ENCODE peak calls at places on chromosomes 1 and 21, in four cellular contexts. B, G, W and V are unnamed samples.

GRCh38 chr1:228306275-228307217 is 98.7 kb downstream of the OBSCN start:
- DNase-seq in B (no peak), G (no peak), W (no peak), V (no peak)

GRCh38 chr1:153985984-153986761 is at the start of gene RAB13:
- DNase-seq in B (peak), G (peak), W (no peak), V (peak)

GRCh38 chr1:242086093-242086492 is 87.2 kb upstream of the MAP1LC3C start:
- DNase-seq in B (no peak), G (no peak), W (no peak), V (no peak)

GRCh38 chr21:42525676-42526378 is 12.2 kb downstream of the SLC37A1 start:
- DNase-seq in B (no peak), G (no peak), W (no peak), V (no peak)

GRCh38 chr1:233940908-233941307 is 36.4 kb downstream of the SLC35F3 start:
- DNase-seq in B (no peak), G (no peak), W (no peak), V (no peak)

GRCh38 chr1:208929575-208929974 is 653.9 kb upstream of the CAMK1G start:
- DNase-seq in B (no peak), G (no peak), W (no peak), V (no peak)

GRCh38 chr21:45002381-45003204 is 62.8 kb downstream of the SLX9 start:
- DNase-seq in B (no peak), G (no peak), W (no peak), V (no peak)

GRCh38 chr1:199272690-199273089 is 633.9 kb downstream of the PTPRC start:
- DNase-seq in B (peak), G (no peak), W (peak), V (no peak)

GRCh38 chr1:243264718-243265117 is 8.9 kb downstream of the SDCCAG8 start:
- DNase-seq in B (no peak), G (no peak), W (no peak), V (no peak)

GRCh38 chr1:59422921-59423575 is 126.2 kb downstream of the FGGY start:
- DNase-seq in B (no peak), G (no peak), W (no peak), V (peak)

GRCh38 chr1:185694081-185694480 is 40.1 kb upstream of the HMCN1 start:
- DNase-seq in B (no peak), G (no peak), W (peak), V (peak)

GRCh38 chr1:233368784-233369120 is 41.2 kb downstream of the MAP3K21 start:
- DNase-seq in B (no peak), G (no peak), W (no peak), V (no peak)

GRCh38 chr1:112297536-112297935 is 98.5 kb upstream of the CTTNBP2NL start:
- DNase-seq in B (no peak), G (no peak), W (no peak), V (no peak)

GRCh38 chr21:8991088-8991907 is 1530.1 kb upstream of the TPTE start:
- DNase-seq in B (no peak), G (no peak), W (no peak), V (peak)

GRCh38 chr21:36072453-36073167 is 2.8 kb downstream of the CBR1 start:
- DNase-seq in B (no peak), G (no peak), W (no peak), V (no peak)

GRCh38 chr1:168734271-168734670 is 5.3 kb upstream of the DPT start:
- DNase-seq in B (no peak), G (no peak), W (no peak), V (no peak)

GRCh38 chr1:24555591-24556413 is at the start of gene NCMAP:
- DNase-seq in B (peak), G (peak), W (no peak), V (peak)

GRCh38 chr1:63087966-63088365 is 234.4 kb upstream of the FOXD3 start:
- DNase-seq in B (peak), G (peak), W (no peak), V (peak)

DNA sequence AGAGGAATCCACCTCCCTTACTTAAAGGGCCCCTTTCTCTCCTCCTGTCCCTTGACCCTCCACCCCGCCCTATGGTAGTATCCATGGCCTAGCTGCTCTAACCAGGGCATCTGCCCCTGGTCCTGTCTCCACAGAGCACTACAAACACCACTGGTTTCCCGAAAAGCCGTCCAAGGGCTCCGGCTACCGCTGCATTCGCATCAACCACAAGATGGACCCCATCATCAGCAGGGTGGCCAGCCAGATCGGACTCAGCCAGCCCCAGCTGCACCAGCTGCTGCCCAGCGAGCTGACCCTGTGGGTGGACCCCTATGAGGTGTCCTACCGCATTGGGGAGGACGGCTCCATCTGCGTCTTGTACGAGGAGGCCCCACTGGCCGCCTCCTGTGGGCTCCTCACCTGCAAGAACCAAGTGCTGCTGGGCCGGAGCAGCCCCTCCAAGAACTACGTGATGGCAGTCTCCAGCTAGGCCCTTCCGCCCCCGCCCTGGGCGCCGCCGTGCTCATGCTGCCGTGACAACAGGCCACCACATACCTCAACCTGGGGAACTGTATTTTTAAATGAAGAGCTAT is 1.7 kb downstream of the BTG2 start:
- DNase-seq in B (peak), G (no peak), W (no peak), V (no peak)
- TF ChIP-seq NR2C2 in B (no peak), G (no peak), W (no peak), V (no peak)

GRCh38 chr1:53503433-53503925 is 44.3 kb downstream of the DMRTB1 start:
- DNase-seq in B (no peak), G (no peak), W (no peak), V (no peak)
- TF ChIP-seq NR2C2 in B (no peak), G (no peak), W (no peak), V (no peak)

GRCh38 chr1:21586926-21587601 is 77.8 kb downstream of the ALPL start:
- DNase-seq in B (peak), G (peak), W (no peak), V (peak)
- TF ChIP-seq NR2C2 in B (no peak), G (peak), W (no peak), V (no peak)

GRCh38 chr1:1943834-1944570 is 24.9 kb upstream of the TMEM52 start:
- DNase-seq in B (peak), G (peak), W (no peak), V (peak)
- TF ChIP-seq NR2C2 in B (no peak), G (no peak), W (no peak), V (peak)

DNA sequence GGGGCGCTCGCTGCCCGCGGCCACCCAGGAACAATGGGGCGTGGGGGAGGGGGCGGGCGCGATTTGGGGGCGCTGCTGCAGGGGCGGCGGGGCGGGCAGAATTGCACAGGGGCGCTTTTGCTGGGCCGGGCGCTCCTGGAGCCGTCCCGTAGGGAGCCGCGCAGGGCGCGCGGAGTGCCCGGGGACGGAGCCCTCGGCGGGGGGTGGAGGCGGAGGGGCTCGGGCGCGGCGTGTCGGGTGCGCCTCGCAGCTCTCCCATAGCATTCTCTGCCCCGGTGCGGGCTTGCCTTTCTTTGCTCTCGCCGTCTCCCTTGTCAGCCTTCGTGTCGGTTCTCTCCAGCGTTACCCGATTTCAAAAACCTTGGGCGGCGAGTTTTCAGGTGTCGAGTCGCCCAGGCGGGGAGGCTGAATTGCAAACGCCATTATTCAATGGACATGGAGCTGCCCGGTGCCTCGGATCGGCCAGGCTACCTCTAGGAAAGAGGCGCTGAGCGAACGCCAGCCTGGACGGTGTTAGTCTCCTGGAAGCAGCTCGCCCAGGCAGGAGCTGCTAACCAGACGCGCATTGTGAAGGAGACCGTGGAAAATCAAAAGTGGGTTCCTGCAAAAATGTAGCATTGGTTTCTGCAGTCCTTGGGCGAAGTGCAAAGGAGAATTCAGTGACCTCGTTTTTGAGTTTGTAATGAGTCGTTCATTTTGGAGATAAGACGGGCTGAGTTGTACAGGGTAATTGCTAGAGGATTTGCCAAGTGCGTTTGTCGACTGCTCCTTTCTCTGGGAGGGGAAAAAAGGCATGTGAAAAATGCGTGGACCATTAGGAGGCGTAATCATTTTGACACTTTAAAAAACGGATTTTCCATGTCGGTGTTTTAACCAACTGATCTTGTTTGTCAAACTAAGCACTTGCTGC is 626 bp downstream of the CXADR start:
- DNase-seq in B (peak), G (peak), W (no peak), V (peak)
- TF ChIP-seq NR2C2 in B (no peak), G (no peak), W (no peak), V (peak)